ENCODE peak calls at places on chromosome 2, in nine cellular contexts. Y, Z, C, F, G, N, K, L and R are unnamed samples.

GRCh38 chr2:218343591-218343990 is 13.1 kb upstream of the CATIP start:
- DNase-seq in K (no peak), L (no peak), Y (no peak), F (no peak), G (no peak), Z (no peak), N (peak; percentile 78), C (no peak), R (peak; percentile 84)

GRCh38 chr2:15816226-15816625 is 124.1 kb upstream of the MYCN start:
- DNase-seq in G (no peak), C (no peak), K (no peak), Z (no peak), N (no peak), L (no peak), F (no peak), Y (no peak), R (no peak)

GRCh38 chr2:97868986-97869721 is 126.6 kb downstream of the TMEM131 start:
- DNase-seq in C (no peak), Y (peak; percentile 33), Z (no peak), F (no peak), N (peak; percentile 84), L (peak; percentile 53), G (peak; percentile 46), K (no peak), R (peak; percentile 92)

GRCh38 chr2:162245737-162246136 is 2.5 kb upstream of the FAP start:
- DNase-seq in Y (peak; percentile 10), F (no peak), K (no peak), N (peak; percentile 93), G (no peak), L (no peak), Z (no peak), C (no peak), R (peak; percentile 82)

GRCh38 chr2:88212251-88212790 is 42.2 kb downstream of the THNSL2 start:
- DNase-seq in K (no peak), C (no peak), Y (peak; percentile 86), F (no peak), N (peak; percentile 32), L (no peak), G (no peak), Z (no peak), R (peak; percentile 14)

GRCh38 chr2:105754011-105754410 is 9.3 kb downstream of the NCK2 start:
- DNase-seq in F (peak; percentile 71), N (no peak), L (no peak), C (no peak), Z (no peak), G (no peak), K (no peak), Y (no peak), R (no peak)

GRCh38 chr2:51219468-51219867 is 187.5 kb upstream of the NRXN1 start:
- DNase-seq in F (no peak), Y (peak; percentile 16), K (no peak), L (no peak), C (no peak), N (peak; percentile 69), G (no peak), Z (no peak), R (peak; percentile 40)

GRCh38 chr2:168212167-168212566 is 35.2 kb downstream of the STK39 start:
- DNase-seq in Y (peak; percentile 24), F (no peak), N (no peak), L (no peak), G (no peak), K (no peak), C (no peak), Z (no peak), R (no peak)

GRCh38 chr2:113078350-113078839 is 10.6 kb downstream of the IL1F10 start:
- DNase-seq in C (peak; percentile 56), Y (no peak), N (no peak), Z (no peak), F (no peak), K (no peak), G (no peak), L (no peak), R (peak; percentile 9)

GRCh38 chr2:235433860-235434259 is 60.0 kb upstream of the AGAP1 start:
- DNase-seq in C (peak; percentile 43), Z (no peak), F (no peak), G (no peak), Y (no peak), N (peak; percentile 10), K (no peak), L (no peak), R (peak; percentile 53)
- TF ChIP-seq CTCF in C (no peak), Z (no peak), F (no peak), G (no peak), Y (no peak), N (peak; percentile 7), K (no peak), L (no peak), R (no peak)

GRCh38 chr2:202682274-202682673 is 47.5 kb downstream of the FAM117B start:
- DNase-seq in G (no peak), Y (peak; percentile 50), Z (no peak), N (no peak), F (no peak), K (no peak), L (no peak), C (no peak), R (no peak)
- H3K4me3 ChIP-seq in G (no peak overlapping the region), Y (no peak overlapping the region), Z (no peak overlapping the region), N (no peak overlapping the region), F (no peak overlapping the region), K (no peak overlapping the region), L (no peak overlapping the region), C (no peak overlapping the region), R (no peak overlapping the region)

GRCh38 chr2:111025288-111025687 is 95.4 kb upstream of the BCL2L11 start:
- DNase-seq in C (no peak), L (no peak), F (peak; percentile 16), K (no peak), N (no peak), G (no peak), Z (no peak), Y (no peak), R (no peak)

GRCh38 chr2:111031546-111032484 is 88.9 kb upstream of the BCL2L11 start:
- DNase-seq in C (peak; percentile 50), K (peak; percentile 9), Y (no peak), N (no peak), F (no peak), G (no peak), L (no peak), Z (no peak), R (no peak)

GRCh38 chr2:111029135-111029927 is 91.4 kb upstream of the BCL2L11 start:
- DNase-seq in F (no peak), G (no peak), Y (peak; percentile 69), N (no peak), Z (no peak), L (peak; percentile 62), K (no peak), C (peak; percentile 51), R (no peak)

GRCh38 chr2:111030271-111030891 is 90.3 kb upstream of the BCL2L11 start:
- DNase-seq in Z (no peak), N (peak; percentile 4), L (no peak), C (no peak), Y (no peak), G (no peak), F (peak; percentile 28), K (no peak), R (no peak)

DNA sequence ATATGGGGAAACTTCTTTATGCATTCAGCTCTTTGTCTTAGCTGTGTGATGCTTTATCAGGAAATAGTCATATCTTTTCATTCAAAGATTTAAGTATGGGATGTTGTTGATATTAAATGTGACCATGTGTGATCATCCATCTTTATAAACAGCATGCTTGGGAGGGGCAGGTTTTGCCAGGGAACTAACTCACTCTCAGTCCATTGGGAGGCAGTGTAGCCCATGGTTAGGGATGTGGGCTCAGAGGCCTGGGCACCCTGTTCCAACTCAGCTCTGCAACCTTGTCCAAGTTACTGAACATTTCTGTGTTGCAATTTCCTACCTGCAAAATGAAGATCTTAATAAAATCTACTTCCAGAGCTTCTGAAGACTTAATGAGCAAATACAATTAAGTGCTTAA is 92.0 kb upstream of the BCL2L11 start:
- DNase-seq in Y (peak; percentile 9), L (no peak), C (no peak), K (no peak), Z (no peak), F (peak; percentile 26), G (no peak), N (peak; percentile 4), R (peak; percentile 22)
- TF ChIP-seq CTCF in Y (peak; percentile 29), L (no peak), C (no peak), K (no peak), Z (no peak), F (peak; percentile 23), G (no peak), N (peak; percentile 34), R (no peak)

GRCh38 chr2:207503234-207503633 is 26.5 kb upstream of the CREB1 start:
- DNase-seq in N (peak; percentile 89), G (no peak), F (peak; percentile 54), C (no peak), K (no peak), Z (no peak), Y (no peak), L (no peak), R (peak; percentile 92)
- H3K4me3 ChIP-seq in N (no peak overlapping the region), G (no peak overlapping the region), F (no peak overlapping the region), C (no peak overlapping the region), K (no peak overlapping the region), Z (no peak overlapping the region), Y (no peak overlapping the region), L (no peak overlapping the region), R (no peak overlapping the region)

GRCh38 chr2:187500585-187501359 is 52.7 kb upstream of the CALCRL start:
- DNase-seq in Y (peak; percentile 65), F (peak; percentile 26), G (peak; percentile 25), K (no peak), Z (no peak), L (peak; percentile 40), N (peak; percentile 62), C (no peak), R (peak; percentile 79)
- TF ChIP-seq CTCF in Y (peak; percentile 74), F (no peak), G (peak; percentile 70), K (no peak), Z (no peak), L (peak; percentile 47), N (peak; percentile 32), C (no peak), R (peak; percentile 13)

DNA sequence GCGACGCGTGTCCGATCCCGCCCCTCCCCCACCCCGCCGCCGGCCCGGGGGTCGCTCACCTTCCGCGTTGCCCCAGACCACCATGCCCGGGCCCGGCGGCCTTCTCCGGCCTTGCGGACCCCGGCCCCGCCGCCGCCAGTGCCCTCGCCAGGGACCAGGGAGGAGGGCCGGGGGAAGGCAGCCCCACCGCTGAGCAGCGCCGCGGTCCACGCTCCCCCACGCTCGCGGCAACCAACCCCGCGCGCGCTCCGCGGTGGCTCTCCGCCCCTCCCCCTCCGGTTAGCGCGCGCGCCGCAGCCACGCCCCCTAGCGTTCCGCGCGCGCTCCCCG is at the start of gene REV1:
- DNase-seq in G (no peak), N (no peak), Z (no peak), C (no peak), K (peak; percentile 73), L (no peak), F (no peak), Y (no peak), R (no peak)
- H3K4me3 ChIP-seq in G (peak within 1 kb of the TSS; percentile 87), N (peak within 1 kb of the TSS; percentile 87), Z (peak within 1 kb of the TSS; percentile 87), C (peak within 1 kb of the TSS; percentile 80), K (peak within 1 kb of the TSS; percentile 98), L (peak within 1 kb of the TSS; percentile 87), F (peak within 1 kb of the TSS; percentile 99), Y (peak within 1 kb of the TSS; percentile 80), R (peak within 1 kb of the TSS; percentile 78)

DNA sequence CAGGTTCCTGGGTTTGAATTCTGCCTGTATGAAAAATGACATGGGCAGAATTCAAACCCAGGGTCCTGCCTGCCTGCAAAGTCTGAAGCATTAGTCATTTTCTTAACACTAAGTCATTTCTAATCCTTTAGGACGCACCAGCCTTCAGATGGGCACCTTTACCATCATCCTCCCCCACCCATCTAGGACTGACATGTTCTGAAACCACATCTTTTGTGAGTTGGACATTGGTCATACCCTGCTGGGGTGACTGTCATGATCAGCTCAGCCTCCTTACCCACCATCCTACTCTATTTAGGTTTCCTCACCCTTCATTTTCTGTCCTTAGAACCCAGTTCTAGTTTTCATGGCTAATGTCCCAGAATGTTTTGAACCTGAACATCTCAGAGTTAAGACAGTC is 104.9 kb downstream of the TRIB2 start:
- DNase-seq in F (no peak), C (no peak), L (no peak), N (no peak), G (no peak), Z (no peak), K (no peak), Y (no peak), R (no peak)
- TF ChIP-seq CTCF in F (no peak), C (no peak), L (no peak), N (no peak), G (no peak), Z (no peak), K (no peak), Y (no peak), R (no peak)